ENCODE peak calls at places on chromosomes 11 and 22, in seven cellular contexts. E, J, P, D, W, U and X are unnamed samples.

GRCh38 chr11:6746086-6746618 is 25.6 kb downstream of the OR2AG2 start:
- DNase-seq in E (no peak), J (peak; percentile 15), P (no peak), D (no peak), W (no peak), U (no peak), X (no peak)

GRCh38 chr22:43236401-43237166 is 49.6 kb upstream of the TTLL12 start:
- DNase-seq in E (no peak), J (no peak), P (no peak), D (no peak), W (no peak), U (no peak), X (peak; percentile 19)

GRCh38 chr11:70828498-70829159 is 423.7 kb downstream of the SHANK2 start:
- DNase-seq in E (no peak), J (no peak), P (no peak), D (no peak), W (no peak), U (no peak), X (no peak)

GRCh38 chr22:26672060-26672471 is 14.7 kb downstream of the MIAT start:
- DNase-seq in E (no peak), J (no peak), P (no peak), D (no peak), W (no peak), U (no peak), X (no peak)

GRCh38 chr11:68690671-68691401 is 6.5 kb downstream of the GAL start:
- DNase-seq in E (peak; percentile 28), J (no peak), P (no peak), D (peak; percentile 34), W (no peak), U (no peak), X (no peak)

GRCh38 chr22:30488121-30488520 is 16.3 kb upstream of the SEC14L3 start:
- DNase-seq in E (peak; percentile 35), J (no peak), P (no peak), D (no peak), W (no peak), U (no peak), X (peak; percentile 12)

GRCh38 chr22:38734203-38735100 is 21.3 kb downstream of the SUN2 start:
- DNase-seq in E (no peak), J (no peak), P (no peak), D (no peak), W (no peak), U (no peak), X (no peak)

GRCh38 chr11:71450507-71450906 is 2.3 kb upstream of the DHCR7 start:
- DNase-seq in E (no peak), J (no peak), P (no peak), D (no peak), W (no peak), U (no peak), X (no peak)

GRCh38 chr11:67630943-67631331 is 1.2 kb upstream of the NUDT8 start:
- DNase-seq in E (no peak), J (no peak), P (no peak), D (no peak), W (no peak), U (no peak), X (no peak)

GRCh38 chr11:117941163-117941707 is 12.0 kb upstream of the TMPRSS13 start:
- DNase-seq in E (no peak), J (no peak), P (peak; percentile 59), D (no peak), W (no peak), U (no peak), X (no peak)

GRCh38 chr11:2891901-2892214 is 6.3 kb upstream of the CDKN1C start:
- DNase-seq in E (no peak), J (no peak), P (no peak), D (no peak), W (peak; percentile 30), U (no peak), X (no peak)

GRCh38 chr11:102447941-102448868 is 4.4 kb downstream of the TMEM123 start:
- DNase-seq in E (no peak), J (no peak), P (no peak), D (no peak), W (no peak), U (no peak), X (no peak)

GRCh38 chr22:49777569-49778250 is 50.0 kb downstream of the BRD1 start:
- DNase-seq in E (no peak), J (no peak), P (no peak), D (no peak), W (no peak), U (no peak), X (no peak)

GRCh38 chr11:111840143-111840542 is 31.2 kb downstream of the ALG9 start:
- DNase-seq in E (no peak), J (no peak), P (no peak), D (no peak), W (no peak), U (peak; percentile 23), X (peak; percentile 74)

GRCh38 chr22:46660604-46661201 is 40.5 kb downstream of the GRAMD4 start:
- DNase-seq in E (no peak), J (no peak), P (no peak), D (no peak), W (no peak), U (no peak), X (no peak)

GRCh38 chr22:19889951-19890350 is 35.3 kb upstream of the GNB1L start:
- DNase-seq in E (no peak), J (no peak), P (no peak), D (no peak), W (no peak), U (no peak), X (no peak)

GRCh38 chr11:78740175-78741161 is 165.8 kb upstream of the NARS2 start:
- DNase-seq in E (no peak), J (no peak), P (no peak), D (no peak), W (no peak), U (no peak), X (peak; percentile 52)

GRCh38 chr11:133052537-133052936 is 479.8 kb downstream of the OPCML start:
- DNase-seq in E (no peak), J (no peak), P (no peak), D (no peak), W (no peak), U (no peak), X (no peak)

GRCh38 chr11:86335131-86335768 is 33.2 kb downstream of the HIKESHI start:
- DNase-seq in E (no peak), J (no peak), P (no peak), D (no peak), W (no peak), U (no peak), X (no peak)

GRCh38 chr22:30047364-30047738 is 32.9 kb upstream of the HORMAD2 start:
- DNase-seq in E (peak; percentile 38), J (peak; percentile 30), P (no peak), D (no peak), W (peak; percentile 25), U (no peak), X (peak; percentile 8)

GRCh38 chr11:86551286-86551685 is 121.1 kb downstream of the ME3 start:
- DNase-seq in E (no peak), J (peak; percentile 89), P (no peak), D (no peak), W (peak; percentile 95), U (no peak), X (peak; percentile 18)

GRCh38 chr11:2980168-2980840 is 11.8 kb downstream of the NAP1L4 start:
- DNase-seq in E (no peak), J (no peak), P (peak; percentile 36), D (no peak), W (no peak), U (no peak), X (no peak)

GRCh38 chr11:134838708-134839107 is 426.7 kb upstream of the B3GAT1 start:
- DNase-seq in E (no peak), J (no peak), P (no peak), D (no peak), W (no peak), U (no peak), X (no peak)

GRCh38 chr22:46027219-46028068 is 50.5 kb upstream of the WNT7B start:
- DNase-seq in E (no peak), J (no peak), P (peak; percentile 40), D (no peak), W (no peak), U (no peak), X (peak; percentile 39)

GRCh38 chr11:14262271-14262846 is 96.6 kb downstream of the RRAS2 start:
- DNase-seq in E (no peak), J (no peak), P (no peak), D (peak; percentile 46), W (no peak), U (no peak), X (no peak)

GRCh38 chr11:16194566-16194965 is 161.8 kb downstream of the SOX6 start:
- DNase-seq in E (no peak), J (no peak), P (no peak), D (no peak), W (peak; percentile 11), U (no peak), X (no peak)

GRCh38 chr11:66915866-66916265 is 42.3 kb downstream of the PC start:
- DNase-seq in E (no peak), J (no peak), P (no peak), D (no peak), W (no peak), U (no peak), X (no peak)

GRCh38 chr11:2419638-2420501 is 19.3 kb downstream of the TSSC4 start:
- DNase-seq in E (peak; percentile 81), J (peak; percentile 63), P (peak; percentile 51), D (peak; percentile 84), W (peak; percentile 72), U (peak; percentile 69), X (peak; percentile 67)

GRCh38 chr11:26087095-26087935 is 244.6 kb upstream of the ANO3 start:
- DNase-seq in E (no peak), J (no peak), P (no peak), D (no peak), W (no peak), U (no peak), X (no peak)

GRCh38 chr11:19429108-19429760 is 188.5 kb upstream of the E2F8 start:
- DNase-seq in E (no peak), J (no peak), P (no peak), D (no peak), W (no peak), U (no peak), X (no peak)
- H3K4ac ChIP-seq in E (no peak overlapping the region), J (no peak overlapping the region), P (no peak overlapping the region), D (no peak overlapping the region), W (no peak overlapping the region), U (no peak overlapping the region), X (no peak overlapping the region)

GRCh38 chr11:613369-613968 is 2.3 kb downstream of the IRF7 start:
- DNase-seq in E (peak; percentile 90), J (peak; percentile 50), P (peak; percentile 80), D (peak; percentile 86), W (no peak), U (peak; percentile 63), X (peak; percentile 85)
- H3K4ac ChIP-seq in E (no peak overlapping the region), J (peak overlapping the region; percentile 7), P (no peak overlapping the region), D (no peak overlapping the region), W (no peak overlapping the region), U (no peak overlapping the region), X (no peak overlapping the region)

GRCh38 chr11:36490026-36490806 is 19.9 kb downstream of the TRAF6 start:
- DNase-seq in E (no peak), J (no peak), P (no peak), D (no peak), W (no peak), U (no peak), X (no peak)
- H3K4ac ChIP-seq in E (no peak overlapping the region), J (no peak overlapping the region), P (no peak overlapping the region), D (no peak overlapping the region), W (no peak overlapping the region), U (no peak overlapping the region), X (no peak overlapping the region)

DNA sequence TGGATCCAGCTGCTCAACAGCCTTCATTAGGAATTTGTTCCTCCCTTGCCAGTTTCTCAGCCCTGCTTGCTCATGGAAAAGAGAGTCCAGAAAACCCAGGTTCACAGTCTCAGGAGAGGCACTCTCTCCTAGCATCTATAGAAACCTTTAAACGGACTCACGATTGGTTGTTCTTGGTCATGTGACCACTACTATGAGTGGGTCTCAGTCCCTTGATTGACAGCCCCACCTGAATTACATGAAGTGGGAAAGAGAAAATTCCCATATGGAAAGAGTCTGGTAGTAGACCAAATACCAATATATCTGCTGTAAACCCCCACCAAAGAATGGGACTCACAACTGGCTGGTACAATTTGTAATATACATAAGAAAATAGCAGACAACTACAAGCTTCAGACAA is 54.4 kb downstream of the COMMD9 start:
- DNase-seq in E (no peak), J (no peak), P (no peak), D (no peak), W (no peak), U (no peak), X (no peak)
- H3K4ac ChIP-seq in E (no peak overlapping the region), J (no peak overlapping the region), P (no peak overlapping the region), D (no peak overlapping the region), W (no peak overlapping the region), U (no peak overlapping the region), X (no peak overlapping the region)